ENCODE peak calls at places on chromosome 15, in seven cellular contexts. E is colonic mucosa, Q is esophagus squamous epithelium, F is coronary artery, B is H9, S is fibroblast of lung, R is thoracic aorta. I is an unnamed sample.

GRCh38 chr15:96261575-96262034 is 68.9 kb upstream of the NR2F2 start:
- DNase-seq in E (no peak), Q (no peak), F (no peak), B (no peak), S (no peak), R (no peak), I (no peak)

GRCh38 chr15:57969355-57969754 is 96.2 kb downstream of the ALDH1A2 start:
- DNase-seq in E (no peak), Q (no peak), F (no peak), B (no peak), S (peak; percentile 47), R (no peak), I (no peak)

GRCh38 chr15:64775551-64776401 is at the start of gene RBPMS2:
- DNase-seq in E (no peak), Q (no peak), F (no peak), B (peak; percentile 53), S (no peak), R (no peak), I (no peak)

GRCh38 chr15:58387130-58387529 is 44.7 kb upstream of the LIPC start:
- DNase-seq in E (no peak), Q (no peak), F (no peak), B (no peak), S (peak; percentile 74), R (no peak), I (no peak)

GRCh38 chr15:34084086-34084485 is 17.6 kb downstream of the EMC7 start:
- DNase-seq in E (peak; percentile 55), Q (no peak), F (no peak), B (no peak), S (peak; percentile 90), R (no peak), I (no peak)

GRCh38 chr15:69225355-69226027 is 65.1 kb downstream of the GLCE start:
- DNase-seq in E (no peak), Q (no peak), F (no peak), B (no peak), S (peak; percentile 74), R (no peak), I (no peak)

GRCh38 chr15:55277116-55277564 is 12.5 kb downstream of the RAB27A start:
- DNase-seq in E (no peak), Q (no peak), F (no peak), B (no peak), S (peak; percentile 75), R (no peak), I (no peak)

GRCh38 chr15:39495871-39496459 is 84.9 kb upstream of the THBS1 start:
- DNase-seq in E (no peak), Q (no peak), F (no peak), B (no peak), S (peak; percentile 9), R (no peak), I (no peak)

GRCh38 chr15:87752250-87752951 is 504.1 kb downstream of the NTRK3 start:
- DNase-seq in E (no peak), Q (no peak), F (no peak), B (no peak), S (peak; percentile 55), R (no peak), I (no peak)

GRCh38 chr15:91521996-91522395 is 331.5 kb upstream of the SLCO3A1 start:
- DNase-seq in E (no peak), Q (no peak), F (no peak), B (no peak), S (peak; percentile 67), R (no peak), I (no peak)

GRCh38 chr15:99486371-99487336 is 79.1 kb upstream of the MEF2A start:
- DNase-seq in E (peak; percentile 61), Q (no peak), F (peak; percentile 86), B (peak; percentile 51), S (peak; percentile 86), R (peak; percentile 65), I (peak; percentile 84)
- H3K27ac ChIP-seq in E (peak overlapping the region; percentile 28), Q (peak overlapping the region; percentile 84), F (peak overlapping the region; percentile 54), B (no peak overlapping the region), S (peak overlapping the region; percentile 64), R (peak overlapping the region; percentile 15), I (peak overlapping the region; percentile 80)

DNA sequence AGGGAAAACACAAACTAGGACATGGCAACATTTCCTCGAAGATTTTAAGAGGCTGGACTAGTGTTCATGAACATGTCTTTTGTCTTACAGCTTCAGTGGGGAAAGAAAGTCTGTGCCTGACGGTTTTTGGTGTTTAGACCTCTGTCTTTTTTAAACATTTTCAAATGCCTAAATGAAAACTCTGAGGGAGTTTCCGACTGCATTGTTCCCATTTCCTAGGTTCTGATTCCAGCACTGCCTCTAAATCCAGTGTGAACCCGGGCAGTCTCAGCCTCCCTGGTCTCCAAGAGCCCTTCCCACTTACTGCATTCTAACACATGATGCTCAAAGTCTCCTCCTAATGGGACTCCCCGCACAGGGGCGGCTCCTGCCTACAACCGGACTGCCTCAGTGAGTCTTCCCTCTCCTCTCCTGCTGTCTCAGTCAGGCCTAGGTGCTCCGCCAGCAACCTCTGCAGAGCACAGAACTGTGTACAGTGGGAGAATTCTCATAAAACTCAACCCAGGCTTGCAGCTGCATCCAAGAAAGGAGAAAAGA is 29.0 kb downstream of the TBC1D2B start:
- DNase-seq in E (no peak), Q (no peak), F (no peak), B (no peak), S (no peak), R (no peak), I (no peak)
- H3K27ac ChIP-seq in E (peak overlapping the region; percentile 54), Q (peak overlapping the region; percentile 76), F (peak overlapping the region; percentile 11), B (no peak overlapping the region), S (peak overlapping the region; percentile 8), R (no peak overlapping the region), I (peak overlapping the region; percentile 72)

GRCh38 chr15:67914537-67915373 is 74.9 kb upstream of the RNU6-1 start:
- DNase-seq in E (peak; percentile 73), Q (no peak), F (peak; percentile 82), B (peak; percentile 35), S (peak; percentile 68), R (peak; percentile 19), I (no peak)
- H3K27ac ChIP-seq in E (peak overlapping the region; percentile 78), Q (peak overlapping the region; percentile 76), F (peak overlapping the region; percentile 91), B (no peak overlapping the region), S (no peak overlapping the region), R (peak overlapping the region; percentile 83), I (peak overlapping the region; percentile 64)

DNA sequence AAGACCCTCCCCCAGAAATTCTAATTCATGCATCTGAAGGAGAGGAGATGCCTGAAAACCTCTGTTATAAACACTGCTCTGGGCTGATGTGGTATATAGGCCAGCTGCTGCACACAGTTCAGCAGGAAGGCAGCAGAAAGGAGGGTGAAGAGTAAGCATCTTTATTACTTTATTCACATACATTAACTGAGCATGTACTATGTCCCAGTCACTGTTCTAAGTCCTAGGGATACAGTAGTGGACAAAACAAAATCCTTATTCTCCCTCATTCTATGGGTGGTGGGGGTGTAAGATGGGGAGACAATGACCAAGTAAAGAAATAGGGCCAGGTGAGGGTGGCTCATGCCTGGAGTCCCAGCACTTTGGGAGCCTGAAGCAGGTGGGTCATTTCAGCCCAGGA is 17.8 kb upstream of the CHRNB4 start:
- DNase-seq in E (no peak), Q (no peak), F (no peak), B (no peak), S (no peak), R (no peak), I (no peak)
- H3K27ac ChIP-seq in E (no peak overlapping the region), Q (no peak overlapping the region), F (no peak overlapping the region), B (no peak overlapping the region), S (no peak overlapping the region), R (no peak overlapping the region), I (no peak overlapping the region)

DNA sequence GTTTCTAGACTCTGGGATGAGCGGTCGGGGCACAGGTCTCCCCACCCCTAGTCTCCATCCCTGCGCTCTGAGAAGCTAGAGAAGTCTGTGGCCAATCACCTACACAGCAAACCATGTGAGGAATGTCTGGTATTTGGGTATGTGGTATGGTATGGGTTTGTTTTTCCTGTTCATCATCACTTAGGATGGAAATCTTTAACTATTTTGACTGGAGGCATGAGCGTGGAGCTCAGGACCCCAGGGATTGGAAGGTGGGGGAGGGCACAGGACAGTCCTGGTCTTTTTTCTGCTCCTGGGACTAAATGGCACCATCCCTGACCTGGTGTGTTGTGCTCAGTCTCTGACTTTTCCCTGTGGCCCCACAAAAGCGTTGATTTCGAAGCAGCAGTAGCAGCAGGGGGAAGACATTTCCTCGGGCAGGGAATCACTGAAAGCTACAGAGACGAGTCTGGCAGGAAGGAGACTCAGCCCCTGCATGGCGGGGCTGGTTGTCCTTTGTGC is 191.7 kb upstream of the TPM1 start:
- DNase-seq in E (no peak), Q (no peak), F (no peak), B (no peak), S (no peak), R (no peak), I (no peak)
- H3K27ac ChIP-seq in E (no peak overlapping the region), Q (no peak overlapping the region), F (no peak overlapping the region), B (peak overlapping the region; percentile 95), S (no peak overlapping the region), R (no peak overlapping the region), I (no peak overlapping the region)

GRCh38 chr15:63288778-63289378 is 11.5 kb downstream of the APH1B start:
- DNase-seq in E (no peak), Q (no peak), F (no peak), B (no peak), S (peak; percentile 78), R (no peak), I (no peak)
- H3K27ac ChIP-seq in E (no peak overlapping the region), Q (no peak overlapping the region), F (no peak overlapping the region), B (no peak overlapping the region), S (no peak overlapping the region), R (no peak overlapping the region), I (no peak overlapping the region)

DNA sequence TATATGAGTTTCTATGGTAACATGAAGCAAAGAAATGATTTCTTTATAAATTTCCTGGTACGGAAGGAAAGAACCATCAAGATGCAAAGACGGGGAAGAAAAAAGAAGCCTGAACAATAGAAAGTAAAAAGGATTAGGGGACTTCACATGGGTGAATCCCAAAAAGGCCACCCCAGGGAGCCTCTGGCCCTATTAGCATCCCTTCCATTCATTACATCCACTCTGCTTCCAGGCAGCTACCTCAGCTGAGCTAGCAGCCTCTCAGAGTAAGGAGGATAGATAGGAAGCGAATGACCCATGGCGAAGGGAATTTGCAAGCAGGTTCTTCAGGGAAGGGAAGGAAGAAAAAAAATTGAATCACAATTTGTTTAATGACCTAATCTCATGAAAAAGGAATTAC is 81.6 kb downstream of the GABRB3 start:
- DNase-seq in E (no peak), Q (no peak), F (no peak), B (peak; percentile 78), S (no peak), R (no peak), I (no peak)
- H3K27ac ChIP-seq in E (no peak overlapping the region), Q (no peak overlapping the region), F (no peak overlapping the region), B (no peak overlapping the region), S (no peak overlapping the region), R (no peak overlapping the region), I (no peak overlapping the region)